ENCODE peak calls at places on chromosomes 11 and 22, in four cellular contexts. One of them, this sample, is unnamed.

GRCh38 chr11:74636633-74637184 is 44.3 kb downstream of the POLD3 start:
- DNase-seq in brain microvascular endothelial cell: peak
- DNase-seq in heart right ventricle: no peak
- DNase-seq in endothelial cell: no peak
- DNase-seq in this sample: no peak

GRCh38 chr22:43126506-43127165 is 16.1 kb downstream of the BIK start:
- DNase-seq in heart right ventricle: no peak
- DNase-seq in brain microvascular endothelial cell: peak
- DNase-seq in endothelial cell: no peak
- DNase-seq in this sample: no peak

GRCh38 chr22:20777420-20778177 is 3.7 kb downstream of the SERPIND1 start:
- DNase-seq in endothelial cell: no peak
- DNase-seq in heart right ventricle: no peak
- DNase-seq in brain microvascular endothelial cell: peak
- DNase-seq in this sample: no peak

GRCh38 chr11:67534070-67534679 is 10.9 kb upstream of the CABP2 start:
- DNase-seq in heart right ventricle: no peak
- DNase-seq in brain microvascular endothelial cell: no peak
- DNase-seq in endothelial cell: no peak
- DNase-seq in this sample: no peak

GRCh38 chr11:117796456-117797428 is at the start of gene DSCAML1:
- DNase-seq in brain microvascular endothelial cell: no peak
- DNase-seq in heart right ventricle: no peak
- DNase-seq in endothelial cell: peak
- DNase-seq in this sample: no peak

GRCh38 chr11:7548659-7549283 is 35.0 kb downstream of the PPFIBP2 start:
- DNase-seq in endothelial cell: peak
- DNase-seq in brain microvascular endothelial cell: no peak
- DNase-seq in heart right ventricle: no peak
- DNase-seq in this sample: peak

GRCh38 chr22:34702279-34702678 is 363.7 kb upstream of the ISX start:
- DNase-seq in endothelial cell: no peak
- DNase-seq in heart right ventricle: no peak
- DNase-seq in brain microvascular endothelial cell: no peak
- DNase-seq in this sample: no peak

GRCh38 chr22:23269441-23270211 is 89.3 kb downstream of the BCR start:
- DNase-seq in heart right ventricle: no peak
- DNase-seq in brain microvascular endothelial cell: no peak
- DNase-seq in endothelial cell: no peak
- DNase-seq in this sample: no peak

GRCh38 chr11:15845261-15845660 is 511.1 kb downstream of the SOX6 start:
- DNase-seq in brain microvascular endothelial cell: no peak
- DNase-seq in heart right ventricle: no peak
- DNase-seq in endothelial cell: no peak
- DNase-seq in this sample: no peak

GRCh38 chr11:10289765-10290420 is 4.1 kb downstream of the SBF2 start:
- DNase-seq in heart right ventricle: no peak
- DNase-seq in endothelial cell: no peak
- DNase-seq in brain microvascular endothelial cell: no peak
- DNase-seq in this sample: no peak

GRCh38 chr22:32589007-32589406 is 114.4 kb downstream of the FBXO7 start:
- DNase-seq in brain microvascular endothelial cell: no peak
- DNase-seq in endothelial cell: no peak
- DNase-seq in heart right ventricle: no peak
- DNase-seq in this sample: no peak

GRCh38 chr22:27065259-27065658 is 407.9 kb downstream of the MIAT start:
- DNase-seq in heart right ventricle: no peak
- DNase-seq in endothelial cell: no peak
- DNase-seq in brain microvascular endothelial cell: no peak
- DNase-seq in this sample: no peak

GRCh38 chr22:44822479-44822878 is 70.1 kb downstream of the ARHGAP8 start:
- DNase-seq in endothelial cell: no peak
- DNase-seq in brain microvascular endothelial cell: no peak
- DNase-seq in heart right ventricle: no peak
- DNase-seq in this sample: no peak

GRCh38 chr22:22961574-22961973 is 74.0 kb downstream of the IGLL5 start:
- DNase-seq in endothelial cell: no peak
- DNase-seq in brain microvascular endothelial cell: no peak
- DNase-seq in heart right ventricle: no peak
- DNase-seq in this sample: no peak

GRCh38 chr11:15276616-15277015 is 161.9 kb downstream of the INSC start:
- DNase-seq in heart right ventricle: no peak
- DNase-seq in endothelial cell: peak
- DNase-seq in brain microvascular endothelial cell: no peak
- DNase-seq in this sample: no peak

GRCh38 chr11:63277345-63277943 is 34.0 kb upstream of the SLC22A25 start:
- DNase-seq in endothelial cell: no peak
- DNase-seq in heart right ventricle: no peak
- DNase-seq in brain microvascular endothelial cell: no peak
- DNase-seq in this sample: no peak

GRCh38 chr11:35088676-35089075 is 50.3 kb upstream of the CD44 start:
- DNase-seq in brain microvascular endothelial cell: no peak
- DNase-seq in heart right ventricle: no peak
- DNase-seq in endothelial cell: no peak
- DNase-seq in this sample: no peak

GRCh38 chr11:92276773-92277172 is 52.2 kb downstream of the FAT3 start:
- DNase-seq in heart right ventricle: no peak
- DNase-seq in brain microvascular endothelial cell: peak
- DNase-seq in endothelial cell: no peak
- DNase-seq in this sample: no peak

GRCh38 chr11:76655466-76656086 is 15.0 kb downstream of the LRRC32 start:
- DNase-seq in endothelial cell: no peak
- DNase-seq in brain microvascular endothelial cell: no peak
- DNase-seq in heart right ventricle: no peak
- DNase-seq in this sample: no peak

GRCh38 chr22:45053571-45053970 is 43.8 kb upstream of the PHF21B start:
- DNase-seq in endothelial cell: no peak
- DNase-seq in brain microvascular endothelial cell: no peak
- DNase-seq in heart right ventricle: no peak
- DNase-seq in this sample: no peak

GRCh38 chr11:2109541-2110019 is 29.6 kb downstream of the IGF2 start:
- DNase-seq in brain microvascular endothelial cell: no peak
- DNase-seq in heart right ventricle: peak
- DNase-seq in endothelial cell: peak
- DNase-seq in this sample: no peak

GRCh38 chr11:16167706-16168487 is 188.4 kb downstream of the SOX6 start:
- DNase-seq in heart right ventricle: no peak
- DNase-seq in brain microvascular endothelial cell: no peak
- DNase-seq in endothelial cell: no peak
- DNase-seq in this sample: no peak

GRCh38 chr22:20773793-20774212 is at the start of gene SERPIND1:
- DNase-seq in brain microvascular endothelial cell: no peak
- DNase-seq in endothelial cell: no peak
- DNase-seq in heart right ventricle: no peak
- DNase-seq in this sample: no peak

GRCh38 chr11:61974766-61975631 is 7.6 kb upstream of the FTH1 start:
- DNase-seq in brain microvascular endothelial cell: no peak
- DNase-seq in endothelial cell: no peak
- DNase-seq in heart right ventricle: no peak
- DNase-seq in this sample: no peak

GRCh38 chr22:41808400-41808799 is 7.9 kb downstream of the CCDC134 start:
- DNase-seq in brain microvascular endothelial cell: no peak
- DNase-seq in endothelial cell: no peak
- DNase-seq in heart right ventricle: no peak
- DNase-seq in this sample: no peak

DNA sequence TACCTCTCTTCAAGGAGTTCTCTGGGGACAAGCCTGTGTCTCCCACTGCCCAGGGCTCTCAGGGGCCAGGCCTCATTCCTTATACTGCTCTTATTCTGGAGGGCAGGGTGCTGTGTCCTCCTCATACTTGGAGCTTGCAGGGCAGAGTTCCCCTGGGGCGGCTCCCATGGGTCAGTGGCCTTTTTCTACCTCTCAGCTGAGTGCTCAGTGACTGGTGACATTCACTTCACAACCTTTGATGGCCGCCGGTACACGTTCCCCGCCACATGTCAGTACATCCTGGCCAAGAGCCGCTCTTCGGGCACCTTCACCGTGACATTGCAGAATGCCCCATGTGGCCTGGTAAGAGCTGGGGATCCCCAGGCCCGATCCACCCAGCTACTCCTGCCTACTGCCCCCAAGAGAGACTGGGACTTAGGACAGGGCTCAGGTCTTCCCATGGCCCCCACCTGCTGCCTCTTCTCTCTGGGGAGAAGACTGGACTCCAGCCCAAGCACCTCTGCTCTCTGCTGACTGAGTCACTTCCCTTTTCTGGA is 14.5 kb downstream of the OTOG start:
- DNase-seq in heart right ventricle: no peak
- DNase-seq in brain microvascular endothelial cell: no peak
- DNase-seq in endothelial cell: no peak
- DNase-seq in this sample: no peak
- TF ChIP-seq CTCF in heart right ventricle: no peak
- TF ChIP-seq CTCF in brain microvascular endothelial cell: no peak
- TF ChIP-seq CTCF in endothelial cell: no peak
- TF ChIP-seq CTCF in this sample: no peak

GRCh38 chr11:65928667-65929066 is 9.4 kb downstream of the DRAP1 start:
- DNase-seq in brain microvascular endothelial cell: no peak
- DNase-seq in heart right ventricle: no peak
- DNase-seq in endothelial cell: no peak
- DNase-seq in this sample: no peak

GRCh38 chr11:65932558-65932919 is 12.7 kb upstream of the TSGA10IP start:
- DNase-seq in endothelial cell: no peak
- DNase-seq in brain microvascular endothelial cell: peak
- DNase-seq in heart right ventricle: no peak
- DNase-seq in this sample: no peak

GRCh38 chr11:65925397-65925796 is 6.2 kb downstream of the DRAP1 start:
- DNase-seq in heart right ventricle: no peak
- DNase-seq in endothelial cell: no peak
- DNase-seq in brain microvascular endothelial cell: no peak
- DNase-seq in this sample: no peak

GRCh38 chr11:65931773-65932557 is 12.7 kb downstream of the DRAP1 start:
- DNase-seq in brain microvascular endothelial cell: no peak
- DNase-seq in endothelial cell: no peak
- DNase-seq in heart right ventricle: no peak
- DNase-seq in this sample: no peak

DNA sequence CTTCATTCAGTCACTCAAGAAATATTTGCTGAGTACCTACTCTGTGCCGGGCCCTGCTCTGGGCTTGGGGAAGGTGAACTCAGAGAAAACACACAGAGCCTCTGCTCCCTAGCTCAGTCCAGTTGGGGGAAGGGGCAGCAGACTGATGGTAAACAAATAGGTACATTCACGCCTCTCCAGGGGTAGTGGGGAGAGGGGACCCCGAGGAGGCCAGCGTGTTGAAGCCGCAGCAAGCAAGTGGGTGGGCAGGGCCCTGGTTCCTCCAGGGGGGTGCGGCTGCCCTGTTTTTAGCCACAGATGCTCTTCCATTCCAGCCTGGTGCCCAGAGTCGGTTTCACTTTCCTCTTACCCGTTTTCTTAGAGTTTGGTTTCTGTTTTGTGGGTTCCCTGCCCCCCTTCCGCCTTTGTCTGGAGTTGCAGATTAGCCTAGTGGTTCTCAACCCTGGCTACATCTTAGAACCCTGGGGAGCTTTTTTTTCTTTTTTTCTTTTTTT is 8.7 kb downstream of the DRAP1 start:
- DNase-seq in endothelial cell: no peak
- DNase-seq in brain microvascular endothelial cell: no peak
- DNase-seq in heart right ventricle: peak
- DNase-seq in this sample: no peak
- TF ChIP-seq CTCF in endothelial cell: no peak
- TF ChIP-seq CTCF in brain microvascular endothelial cell: no peak
- TF ChIP-seq CTCF in heart right ventricle: no peak
- TF ChIP-seq CTCF in this sample: no peak

GRCh38 chr11:132050577-132051180 is 680.3 kb downstream of the NTM start:
- DNase-seq in heart right ventricle: no peak
- DNase-seq in brain microvascular endothelial cell: no peak
- DNase-seq in endothelial cell: no peak
- DNase-seq in this sample: no peak

GRCh38 chr11:132048040-132048439 is 677.6 kb downstream of the NTM start:
- DNase-seq in heart right ventricle: no peak
- DNase-seq in brain microvascular endothelial cell: no peak
- DNase-seq in endothelial cell: no peak
- DNase-seq in this sample: no peak

GRCh38 chr11:132051704-132052103 is 681.3 kb downstream of the NTM start:
- DNase-seq in heart right ventricle: no peak
- DNase-seq in brain microvascular endothelial cell: no peak
- DNase-seq in endothelial cell: no peak
- DNase-seq in this sample: no peak

GRCh38 chr11:132049205-132049604 is 678.8 kb downstream of the NTM start:
- DNase-seq in heart right ventricle: no peak
- DNase-seq in endothelial cell: no peak
- DNase-seq in brain microvascular endothelial cell: no peak
- DNase-seq in this sample: no peak

GRCh38 chr11:132050081-132050480 is 679.7 kb downstream of the NTM start:
- DNase-seq in endothelial cell: no peak
- DNase-seq in brain microvascular endothelial cell: no peak
- DNase-seq in heart right ventricle: no peak
- DNase-seq in this sample: no peak
- TF ChIP-seq CTCF in endothelial cell: no peak
- TF ChIP-seq CTCF in brain microvascular endothelial cell: no peak
- TF ChIP-seq CTCF in heart right ventricle: no peak
- TF ChIP-seq CTCF in this sample: no peak

GRCh38 chr11:69443968-69444364 is 37.5 kb upstream of the LINC01488 start:
- DNase-seq in endothelial cell: peak
- DNase-seq in brain microvascular endothelial cell: peak
- DNase-seq in heart right ventricle: peak
- DNase-seq in this sample: no peak

GRCh38 chr11:69443138-69443967 is 38.1 kb upstream of the LINC01488 start:
- DNase-seq in endothelial cell: peak
- DNase-seq in heart right ventricle: peak
- DNase-seq in brain microvascular endothelial cell: peak
- DNase-seq in this sample: peak

GRCh38 chr11:69440876-69441275 is 40.6 kb upstream of the LINC01488 start:
- DNase-seq in endothelial cell: no peak
- DNase-seq in heart right ventricle: no peak
- DNase-seq in brain microvascular endothelial cell: no peak
- DNase-seq in this sample: no peak

GRCh38 chr11:69442807-69443137 is 38.7 kb upstream of the LINC01488 start:
- DNase-seq in brain microvascular endothelial cell: no peak
- DNase-seq in endothelial cell: peak
- DNase-seq in heart right ventricle: peak
- DNase-seq in this sample: no peak

DNA sequence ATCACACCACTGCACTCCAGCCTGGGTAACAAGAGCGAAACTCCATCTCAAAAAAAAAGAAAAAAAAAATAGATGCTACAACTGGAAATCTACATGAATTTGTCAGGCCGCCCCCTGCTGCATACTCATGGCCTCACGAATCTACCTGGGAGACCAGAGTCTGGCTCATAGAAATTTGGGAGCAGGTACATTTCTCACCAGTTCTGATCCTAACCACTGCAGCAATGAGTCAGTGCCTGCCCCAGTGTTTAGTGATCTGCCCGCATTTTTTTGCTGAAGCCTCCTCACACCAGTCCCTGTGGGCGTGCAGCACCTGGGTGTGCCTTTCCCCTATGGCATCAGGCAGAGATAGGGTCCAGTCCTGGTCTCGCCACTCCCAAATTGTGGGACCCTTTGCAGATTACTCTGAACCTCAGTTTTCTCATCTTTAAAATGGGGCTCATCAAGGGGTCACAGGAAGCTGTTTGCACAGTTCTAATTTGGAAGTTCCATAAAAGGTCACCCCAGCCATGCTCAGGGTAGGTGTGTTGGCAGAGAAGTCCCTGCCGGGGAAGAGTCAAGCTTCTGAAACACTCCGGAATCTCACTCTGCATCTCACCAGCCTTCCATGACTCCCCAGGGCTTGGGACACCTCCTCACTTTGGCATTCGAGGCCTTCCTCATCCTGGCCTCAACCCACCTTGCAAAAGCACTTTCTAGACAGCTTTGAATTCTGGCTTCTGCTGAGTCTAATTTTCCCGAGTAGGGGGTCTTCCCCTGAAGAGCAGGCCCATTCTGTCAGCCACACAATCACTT is 39.3 kb upstream of the LINC01488 start:
- DNase-seq in brain microvascular endothelial cell: no peak
- DNase-seq in endothelial cell: no peak
- DNase-seq in heart right ventricle: no peak
- DNase-seq in this sample: no peak
- TF ChIP-seq CTCF in brain microvascular endothelial cell: no peak
- TF ChIP-seq CTCF in endothelial cell: no peak
- TF ChIP-seq CTCF in heart right ventricle: no peak
- TF ChIP-seq CTCF in this sample: no peak